ENCODE peak calls at places on chromosome 21, in five cellular contexts. One of them, this sample, is unnamed.

GRCh38 chr21:32309906-32310460 is 11.3 kb downstream of the MRAP start:
- DNase-seq in uterus: no peak
- DNase-seq in CD8-positive, alpha-beta memory T cell: no peak
- DNase-seq in heart right ventricle: no peak
- DNase-seq in CD4-positive, CD25-positive, alpha-beta regulatory T cell: no peak
- DNase-seq in this sample: no peak

GRCh38 chr21:36990508-36991205 is 15.8 kb upstream of the RIPPLY3 start:
- DNase-seq in uterus: no peak
- DNase-seq in CD8-positive, alpha-beta memory T cell: no peak
- DNase-seq in heart right ventricle: no peak
- DNase-seq in CD4-positive, CD25-positive, alpha-beta regulatory T cell: no peak
- DNase-seq in this sample: no peak

GRCh38 chr21:16262109-16262508 is 532.3 kb downstream of the USP25 start:
- DNase-seq in uterus: no peak
- DNase-seq in CD8-positive, alpha-beta memory T cell: no peak
- DNase-seq in heart right ventricle: no peak
- DNase-seq in CD4-positive, CD25-positive, alpha-beta regulatory T cell: no peak
- DNase-seq in this sample: no peak

GRCh38 chr21:16932314-16932713 is 580.5 kb upstream of the CXADR start:
- DNase-seq in uterus: no peak
- DNase-seq in CD8-positive, alpha-beta memory T cell: no peak
- DNase-seq in heart right ventricle: no peak
- DNase-seq in CD4-positive, CD25-positive, alpha-beta regulatory T cell: no peak
- DNase-seq in this sample: no peak

GRCh38 chr21:25563399-25564116 is 43.7 kb downstream of the MRPL39 start:
- DNase-seq in uterus: no peak
- DNase-seq in CD8-positive, alpha-beta memory T cell: peak; percentile 8
- DNase-seq in heart right ventricle: no peak
- DNase-seq in CD4-positive, CD25-positive, alpha-beta regulatory T cell: no peak
- DNase-seq in this sample: no peak

GRCh38 chr21:44062380-44062779 is 44.8 kb upstream of the PWP2 start:
- DNase-seq in uterus: no peak
- DNase-seq in CD8-positive, alpha-beta memory T cell: no peak
- DNase-seq in heart right ventricle: no peak
- DNase-seq in CD4-positive, CD25-positive, alpha-beta regulatory T cell: no peak
- DNase-seq in this sample: no peak

GRCh38 chr21:40631201-40631600 is 215.8 kb downstream of the DSCAM start:
- DNase-seq in uterus: no peak
- DNase-seq in CD8-positive, alpha-beta memory T cell: no peak
- DNase-seq in heart right ventricle: no peak
- DNase-seq in CD4-positive, CD25-positive, alpha-beta regulatory T cell: no peak
- DNase-seq in this sample: no peak

GRCh38 chr21:38852278-38852677 is 46.5 kb downstream of the ETS2 start:
- DNase-seq in uterus: no peak
- DNase-seq in CD8-positive, alpha-beta memory T cell: no peak
- DNase-seq in heart right ventricle: no peak
- DNase-seq in CD4-positive, CD25-positive, alpha-beta regulatory T cell: no peak
- DNase-seq in this sample: no peak

GRCh38 chr21:42760361-42760970 is 107.0 kb downstream of the PDE9A start:
- DNase-seq in uterus: no peak
- DNase-seq in CD8-positive, alpha-beta memory T cell: no peak
- DNase-seq in heart right ventricle: no peak
- DNase-seq in CD4-positive, CD25-positive, alpha-beta regulatory T cell: no peak
- DNase-seq in this sample: no peak

GRCh38 chr21:33395866-33396265 is 7.3 kb upstream of the IFNGR2 start:
- DNase-seq in uterus: no peak
- DNase-seq in CD8-positive, alpha-beta memory T cell: no peak
- DNase-seq in heart right ventricle: no peak
- DNase-seq in CD4-positive, CD25-positive, alpha-beta regulatory T cell: no peak
- DNase-seq in this sample: no peak

GRCh38 chr21:38760017-38760761 is 45.5 kb upstream of the ETS2 start:
- DNase-seq in uterus: no peak
- DNase-seq in CD8-positive, alpha-beta memory T cell: no peak
- DNase-seq in heart right ventricle: no peak
- DNase-seq in CD4-positive, CD25-positive, alpha-beta regulatory T cell: no peak
- DNase-seq in this sample: no peak

GRCh38 chr21:26842976-26843911 is 2.0 kb downstream of the ADAMTS1 start:
- DNase-seq in uterus: peak; percentile 96
- DNase-seq in CD8-positive, alpha-beta memory T cell: no peak
- DNase-seq in heart right ventricle: peak; percentile 90
- DNase-seq in CD4-positive, CD25-positive, alpha-beta regulatory T cell: no peak
- DNase-seq in this sample: peak; percentile 89

GRCh38 chr21:42818328-42818749 is 61.0 kb downstream of the WDR4 start:
- DNase-seq in uterus: peak; percentile 52
- DNase-seq in CD8-positive, alpha-beta memory T cell: no peak
- DNase-seq in heart right ventricle: peak; percentile 61
- DNase-seq in CD4-positive, CD25-positive, alpha-beta regulatory T cell: peak; percentile 60
- DNase-seq in this sample: no peak

GRCh38 chr21:32520885-32521735 is 64.2 kb downstream of the TCP10L start:
- DNase-seq in uterus: peak; percentile 94
- DNase-seq in CD8-positive, alpha-beta memory T cell: no peak
- DNase-seq in heart right ventricle: peak; percentile 91
- DNase-seq in CD4-positive, CD25-positive, alpha-beta regulatory T cell: no peak
- DNase-seq in this sample: peak; percentile 82

GRCh38 chr21:29018540-29018939 is 609 bp downstream of the RWDD2B start:
- DNase-seq in uterus: no peak
- DNase-seq in CD8-positive, alpha-beta memory T cell: no peak
- DNase-seq in heart right ventricle: no peak
- DNase-seq in CD4-positive, CD25-positive, alpha-beta regulatory T cell: peak; percentile 19
- DNase-seq in this sample: no peak

GRCh38 chr21:35635994-35636393 is 424.3 kb downstream of the SETD4 start:
- DNase-seq in uterus: no peak
- DNase-seq in CD8-positive, alpha-beta memory T cell: no peak
- DNase-seq in heart right ventricle: no peak
- DNase-seq in CD4-positive, CD25-positive, alpha-beta regulatory T cell: no peak
- DNase-seq in this sample: no peak

GRCh38 chr21:35635261-35635660 is 425.1 kb downstream of the SETD4 start:
- DNase-seq in uterus: no peak
- DNase-seq in CD8-positive, alpha-beta memory T cell: no peak
- DNase-seq in heart right ventricle: no peak
- DNase-seq in CD4-positive, CD25-positive, alpha-beta regulatory T cell: no peak
- DNase-seq in this sample: no peak

GRCh38 chr21:35641271-35642016 is 418.9 kb downstream of the SETD4 start:
- DNase-seq in uterus: no peak
- DNase-seq in CD8-positive, alpha-beta memory T cell: no peak
- DNase-seq in heart right ventricle: no peak
- DNase-seq in CD4-positive, CD25-positive, alpha-beta regulatory T cell: no peak
- DNase-seq in this sample: no peak

GRCh38 chr21:35632711-35633110 is 427.6 kb downstream of the SETD4 start:
- DNase-seq in uterus: no peak
- DNase-seq in CD8-positive, alpha-beta memory T cell: no peak
- DNase-seq in heart right ventricle: no peak
- DNase-seq in CD4-positive, CD25-positive, alpha-beta regulatory T cell: no peak
- DNase-seq in this sample: no peak

DNA sequence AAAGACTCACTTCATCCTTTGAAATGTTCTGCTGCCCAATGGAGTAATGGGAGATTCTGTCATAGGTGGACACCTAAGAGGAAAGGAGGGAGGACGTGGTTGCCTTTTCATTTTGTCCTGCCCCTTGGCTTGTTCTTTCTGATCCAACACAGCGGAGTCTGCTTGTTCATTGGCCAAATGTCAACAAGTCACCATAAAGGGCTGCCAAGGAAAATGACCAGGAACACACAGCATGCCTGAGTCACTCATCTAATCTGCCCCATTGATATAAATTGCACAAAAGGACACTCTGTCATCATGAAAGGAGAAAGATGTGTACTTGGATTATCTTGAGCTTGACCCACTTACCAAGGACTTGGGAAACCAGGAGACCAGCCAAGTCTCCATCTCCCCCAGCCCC is 422.9 kb downstream of the SETD4 start:
- DNase-seq in uterus: no peak
- DNase-seq in CD8-positive, alpha-beta memory T cell: no peak
- DNase-seq in heart right ventricle: no peak
- DNase-seq in CD4-positive, CD25-positive, alpha-beta regulatory T cell: no peak
- DNase-seq in this sample: no peak
- H3K4me1 ChIP-seq in uterus: no peaks in the 10 kb centered on the region
- H3K4me1 ChIP-seq in CD8-positive, alpha-beta memory T cell: no peaks in the 10 kb centered on the region
- H3K4me1 ChIP-seq in heart right ventricle: no peaks in the 10 kb centered on the region
- H3K4me1 ChIP-seq in CD4-positive, CD25-positive, alpha-beta regulatory T cell: no peaks in the 10 kb centered on the region
- H3K4me1 ChIP-seq in this sample: no peaks in the 10 kb centered on the region

GRCh38 chr21:41726058-41726558 is 40.7 kb downstream of the RIPK4 start:
- DNase-seq in uterus: no peak
- DNase-seq in CD8-positive, alpha-beta memory T cell: no peak
- DNase-seq in heart right ventricle: no peak
- DNase-seq in CD4-positive, CD25-positive, alpha-beta regulatory T cell: no peak
- DNase-seq in this sample: no peak
- H3K4me3 ChIP-seq in uterus: no peak overlapping the region
- H3K4me3 ChIP-seq in CD8-positive, alpha-beta memory T cell: no peak overlapping the region
- H3K4me3 ChIP-seq in heart right ventricle: no peak overlapping the region
- H3K4me3 ChIP-seq in CD4-positive, CD25-positive, alpha-beta regulatory T cell: no peak overlapping the region
- H3K4me3 ChIP-seq in this sample: no peak overlapping the region

DNA sequence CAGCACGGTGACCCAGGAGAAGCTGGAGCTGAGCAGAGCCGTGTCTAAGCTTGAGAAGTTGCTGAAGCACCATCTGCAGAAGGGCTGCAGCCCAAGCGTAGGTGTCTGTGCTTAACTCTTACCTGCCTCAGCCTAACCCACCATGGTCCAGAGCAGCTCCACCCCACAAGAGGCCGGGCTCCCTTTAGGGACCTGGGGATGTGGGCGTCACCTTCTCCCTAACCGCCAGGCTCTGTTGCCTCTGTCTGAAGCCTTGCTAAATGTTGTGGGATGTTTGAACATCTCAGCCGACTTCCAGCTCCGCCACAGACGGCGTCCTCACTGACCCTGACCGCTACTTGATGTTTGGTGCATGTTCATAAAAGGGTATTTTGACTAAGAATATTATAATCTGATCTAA is 20.4 kb upstream of the DIP2A start:
- DNase-seq in uterus: no peak
- DNase-seq in CD8-positive, alpha-beta memory T cell: no peak
- DNase-seq in heart right ventricle: no peak
- DNase-seq in CD4-positive, CD25-positive, alpha-beta regulatory T cell: no peak
- DNase-seq in this sample: no peak
- H3K27me3 ChIP-seq in uterus: no peaks in the 10 kb centered on the region
- H3K27me3 ChIP-seq in CD8-positive, alpha-beta memory T cell: no peaks in the 10 kb centered on the region
- H3K27me3 ChIP-seq in heart right ventricle: no peaks in the 10 kb centered on the region
- H3K27me3 ChIP-seq in CD4-positive, CD25-positive, alpha-beta regulatory T cell: no peaks in the 10 kb centered on the region
- H3K27me3 ChIP-seq in this sample: no peaks in the 10 kb centered on the region

GRCh38 chr21:45109831-45110492 is 35.6 kb downstream of the ADARB1 start:
- DNase-seq in uterus: no peak
- DNase-seq in CD8-positive, alpha-beta memory T cell: no peak
- DNase-seq in heart right ventricle: no peak
- DNase-seq in CD4-positive, CD25-positive, alpha-beta regulatory T cell: peak; percentile 15
- DNase-seq in this sample: no peak
- H3K4me1 ChIP-seq in uterus: peaks cover 4% of the 10 kb centered on the region
- H3K4me1 ChIP-seq in CD8-positive, alpha-beta memory T cell: peaks cover 25% of the 10 kb centered on the region
- H3K4me1 ChIP-seq in heart right ventricle: peaks cover 96% of the 10 kb centered on the region
- H3K4me1 ChIP-seq in CD4-positive, CD25-positive, alpha-beta regulatory T cell: peaks cover 15% of the 10 kb centered on the region
- H3K4me1 ChIP-seq in this sample: peaks cover 10% of the 10 kb centered on the region

This sample was measured in HAP-1.